ENCODE peak calls at places on chromosomes 3 and 15, in four cellular contexts. E, P, N and W are unnamed samples.

GRCh38 chr3:114370537-114371174 is 76.8 kb downstream of the TIGIT start:
- DNase-seq in E (no peak), P (no peak), N (no peak), W (no peak)

GRCh38 chr3:155870945-155871745 is 695 bp downstream of the GMPS start:
- DNase-seq in E (peak; percentile 59), P (no peak), N (no peak), W (peak; percentile 71)

GRCh38 chr3:85758442-85758841 is 799.7 kb downstream of the CADM2 start:
- DNase-seq in E (no peak), P (no peak), N (no peak), W (no peak)

GRCh38 chr3:141410861-141411771 is 42.8 kb downstream of the ZBTB38 start:
- DNase-seq in E (no peak), P (no peak), N (no peak), W (peak; percentile 33)

GRCh38 chr3:161559177-161559998 is 62.8 kb downstream of the OTOL1 start:
- DNase-seq in E (peak; percentile 12), P (peak; percentile 43), N (no peak), W (no peak)

GRCh38 chr3:34807611-34808010 is 831.7 kb upstream of the ARPP21 start:
- DNase-seq in E (no peak), P (no peak), N (no peak), W (no peak)

GRCh38 chr15:84598993-84599392 is 1.8 kb upstream of the ZSCAN2 start:
- DNase-seq in E (peak; percentile 50), P (no peak), N (no peak), W (no peak)

GRCh38 chr15:52162260-52162659 is 28.9 kb downstream of the GNB5 start:
- DNase-seq in E (no peak), P (no peak), N (no peak), W (no peak)

GRCh38 chr3:45056608-45057301 is 30.7 kb downstream of the CLEC3B start:
- DNase-seq in E (no peak), P (no peak), N (no peak), W (no peak)

GRCh38 chr15:90097475-90097874 is 4.8 kb downstream of the IDH2 start:
- DNase-seq in E (peak; percentile 71), P (no peak), N (no peak), W (no peak)

GRCh38 chr3:13519392-13519791 is 29.5 kb upstream of the FBLN2 start:
- DNase-seq in E (no peak), P (no peak), N (no peak), W (no peak)

GRCh38 chr3:85626662-85627061 is 667.9 kb downstream of the CADM2 start:
- DNase-seq in E (no peak), P (no peak), N (no peak), W (no peak)

GRCh38 chr15:65532738-65533051 is 2.4 kb downstream of the HACD3 start:
- DNase-seq in E (no peak), P (no peak), N (no peak), W (no peak)

GRCh38 chr3:186931487-186932280 is 1.4 kb downstream of the ST6GAL1 start:
- DNase-seq in E (peak; percentile 56), P (no peak), N (no peak), W (peak; percentile 84)

GRCh38 chr3:197135212-197135611 is 105.6 kb upstream of the MELTF start:
- DNase-seq in E (no peak), P (no peak), N (no peak), W (no peak)

GRCh38 chr3:134406331-134407246 is 32.3 kb upstream of the AMOTL2 start:
- DNase-seq in E (no peak), P (peak; percentile 88), N (no peak), W (peak; percentile 59)

GRCh38 chr15:35013370-35013769 is 25.3 kb upstream of the ZNF770 start:
- DNase-seq in E (no peak), P (no peak), N (no peak), W (no peak)

GRCh38 chr15:90154861-90155626 is 46.1 kb upstream of the SEMA4B start:
- DNase-seq in E (no peak), P (no peak), N (no peak), W (peak; percentile 64)

GRCh38 chr3:53166781-53167291 is 5.8 kb downstream of the PRKCD start:
- DNase-seq in E (no peak), P (no peak), N (peak; percentile 27), W (no peak)

GRCh38 chr3:89025185-89025584 is 82.2 kb upstream of the EPHA3 start:
- DNase-seq in E (no peak), P (no peak), N (peak; percentile 59), W (no peak)

GRCh38 chr15:91717811-91718210 is 135.7 kb upstream of the SLCO3A1 start:
- DNase-seq in E (no peak), P (no peak), N (no peak), W (no peak)

GRCh38 chr15:92715753-92716152 is 60.2 kb upstream of the FAM174B start:
- DNase-seq in E (no peak), P (no peak), N (no peak), W (no peak)

GRCh38 chr3:99637381-99638111 is 848 bp upstream of the COL8A1 start:
- DNase-seq in E (no peak), P (no peak), N (no peak), W (no peak)

GRCh38 chr3:31729082-31729481 is 196.4 kb downstream of the STT3B start:
- DNase-seq in E (no peak), P (no peak), N (no peak), W (no peak)

GRCh38 chr3:128075516-128076464 is 23.6 kb downstream of the SEC61A1 start:
- DNase-seq in E (peak; percentile 90), P (peak; percentile 82), N (peak; percentile 57), W (peak; percentile 94)

GRCh38 chr15:92062505-92062904 is 209.0 kb downstream of the SLCO3A1 start:
- DNase-seq in E (no peak), P (no peak), N (no peak), W (no peak)

GRCh38 chr3:70861855-70862254 is 549.4 kb upstream of the MDFIC2 start:
- DNase-seq in E (no peak), P (no peak), N (peak; percentile 32), W (no peak)